ENCODE peak calls at places on chromosome 7, in four cellular contexts. F is head of caudate nucleus, D is GOT3, V is fibroblast of mammary gland. G is an unnamed sample.

GRCh38 chr7:142338633-142339501 is 81.0 kb upstream of the PRSS58 start:
- DNase-seq in F (no peak), V (peak), D (no peak), G (peak)

GRCh38 chr7:108001759-108002725 is 919 bp downstream of the LAMB1 start:
- DNase-seq in F (peak), D (no peak), V (peak), G (no peak)

GRCh38 chr7:142482899-142483658 is 225.2 kb upstream of the PRSS58 start:
- DNase-seq in F (peak), D (no peak), V (peak), G (peak)

GRCh38 chr7:47561715-47562446 is 20.0 kb downstream of the TNS3 start:
- DNase-seq in D (no peak), V (no peak), F (no peak), G (no peak)

GRCh38 chr7:92717601-92717981 is 118.8 kb downstream of the CDK6 start:
- DNase-seq in D (no peak), V (peak), F (no peak), G (no peak)

GRCh38 chr7:55314967-55315366 is 50.2 kb upstream of the LANCL2 start:
- DNase-seq in D (no peak), V (no peak), F (no peak), G (no peak)

GRCh38 chr7:22361795-22362194 is 4.8 kb upstream of the RAPGEF5 start:
- DNase-seq in D (no peak), F (no peak), V (peak), G (no peak)

GRCh38 chr7:36985866-36986402 is 261.6 kb upstream of the AOAH start:
- DNase-seq in D (no peak), V (no peak), F (peak), G (peak)

GRCh38 chr7:100516135-100516812 is 22.7 kb upstream of the AGFG2 start:
- DNase-seq in F (no peak), V (peak), D (no peak), G (no peak)

GRCh38 chr7:31033674-31034073 is 18.4 kb upstream of the ADCYAP1R1 start:
- DNase-seq in D (no peak), V (no peak), F (no peak), G (no peak)

GRCh38 chr7:135536160-135536559 is 21.6 kb upstream of the NUP205 start:
- DNase-seq in D (no peak), V (peak), F (no peak), G (no peak)

GRCh38 chr7:157470017-157470322 is 133.2 kb downstream of the DNAJB6 start:
- DNase-seq in V (no peak), D (no peak), F (no peak), G (no peak)

GRCh38 chr7:101094376-101094775 is 9.1 kb downstream of the TRIM56 start:
- DNase-seq in D (no peak), V (no peak), F (no peak), G (no peak)

G was measured in pons.